ENCODE peak calls at places on chromosomes 12 and 14, in nine cellular contexts. F is colonic mucosa; V is neural progenitor cell; K is ELR; J is adrenal gland; D is activated B cell treated with CpG ODN at 0.5 μM for 24 hours; O is posterior cingulate gyrus; X is activated T-helper 1 cell treated with anti-CD3 and anti-CD28 coated beads, Interleukin-12 subunit alpha, Interleukin-12 subunit beta, Interleukin-2, Interleukin-4 antibody, amounts not matched to agents 30 ng/mL and 10 ng/mL and 1 ng/mL, durations not matched to agents 14 hours and 24 hours and 36 hours; I is activated CD8-positive, alpha-beta memory T cell treated with anti-CD3 and anti-CD28 coated beads, Interleukin-2, amount 50 U/mL, for 4 hours. H is an unnamed sample.

GRCh38 chr12:575948-576612 is 87.2 kb downstream of the NINJ2 start:
- DNase-seq in F (peak; percentile 83), V (peak; percentile 83), K (peak; percentile 74), J (peak; percentile 83), D (peak; percentile 91), O (peak; percentile 72), X (peak; percentile 81), I (peak; percentile 88), H (no peak)

GRCh38 chr14:70789361-70789760 is 20.0 kb downstream of the MAP3K9 start:
- DNase-seq in F (no peak), V (no peak), K (peak; percentile 83), J (peak; percentile 64), D (no peak), O (no peak), X (no peak), I (no peak), H (no peak)

GRCh38 chr14:57987596-57988300 is 121.9 kb upstream of the SLC35F4 start:
- DNase-seq in F (no peak), V (no peak), K (no peak), J (no peak), D (no peak), O (no peak), X (no peak), I (no peak), H (no peak)

GRCh38 chr12:65675141-65675621 is 149.1 kb upstream of the HMGA2 start:
- DNase-seq in F (no peak), V (no peak), K (no peak), J (no peak), D (no peak), O (no peak), X (no peak), I (no peak), H (no peak)

GRCh38 chr12:132424118-132424438 is 65.9 kb upstream of the FBRSL1 start:
- DNase-seq in F (no peak), V (peak; percentile 91), K (no peak), J (no peak), D (no peak), O (no peak), X (no peak), I (no peak), H (no peak)

GRCh38 chr12:64826234-64826633 is 1.8 kb downstream of the TBC1D30 start:
- DNase-seq in F (peak; percentile 77), V (peak; percentile 90), K (peak; percentile 42), J (peak; percentile 82), D (no peak), O (peak; percentile 34), X (peak; percentile 9), I (peak; percentile 30), H (no peak)

GRCh38 chr14:90302529-90303303 is 29.0 kb downstream of the NRDE2 start:
- DNase-seq in F (no peak), V (no peak), K (no peak), J (no peak), D (no peak), O (no peak), X (no peak), I (no peak), H (no peak)

GRCh38 chr14:81561084-81561775 is 27.6 kb upstream of the SEL1L start:
- DNase-seq in F (no peak), V (no peak), K (no peak), J (no peak), D (no peak), O (no peak), X (no peak), I (no peak), H (no peak)

GRCh38 chr12:113262710-113263109 is 41.4 kb downstream of the TPCN1 start:
- DNase-seq in F (no peak), V (no peak), K (no peak), J (no peak), D (no peak), O (no peak), X (no peak), I (no peak), H (no peak)

GRCh38 chr12:120726510-120726793 is 826 bp downstream of the ACADS start:
- DNase-seq in F (no peak), V (no peak), K (no peak), J (no peak), D (no peak), O (no peak), X (no peak), I (no peak), H (no peak)

GRCh38 chr14:105876158-105876557 is 349.8 kb downstream of the TMEM121 start:
- DNase-seq in F (no peak), V (no peak), K (no peak), J (peak; percentile 34), D (no peak), O (no peak), X (no peak), I (peak; percentile 5), H (peak; percentile 15)

GRCh38 chr14:58777541-58777979 is 139.8 kb downstream of the DACT1 start:
- DNase-seq in F (no peak), V (peak; percentile 18), K (no peak), J (no peak), D (no peak), O (no peak), X (no peak), I (no peak), H (no peak)

GRCh38 chr14:68702105-68702504 is 90.8 kb downstream of the ZFP36L1 start:
- DNase-seq in F (no peak), V (no peak), K (no peak), J (no peak), D (no peak), O (no peak), X (no peak), I (no peak), H (no peak)

GRCh38 chr12:130194154-130194553 is 31.9 kb downstream of the FZD10 start:
- DNase-seq in F (no peak), V (peak; percentile 42), K (no peak), J (no peak), D (no peak), O (no peak), X (no peak), I (no peak), H (no peak)

GRCh38 chr14:64865992-64866391 is 13.7 kb downstream of the SPTB start:
- DNase-seq in F (no peak), V (no peak), K (no peak), J (no peak), D (no peak), O (no peak), X (no peak), I (no peak), H (no peak)

GRCh38 chr12:65308001-65308400 is 29.5 kb downstream of the MSRB3 start:
- DNase-seq in F (no peak), V (no peak), K (peak; percentile 33), J (no peak), D (no peak), O (no peak), X (no peak), I (no peak), H (no peak)

GRCh38 chr12:117033382-117034045 is 65.7 kb downstream of the TESC start:
- DNase-seq in F (no peak), V (no peak), K (no peak), J (no peak), D (no peak), O (peak; percentile 46), X (no peak), I (no peak), H (peak; percentile 50)

GRCh38 chr12:125015680-125016310 is 22.4 kb downstream of the BRI3BP start:
- DNase-seq in F (no peak), V (no peak), K (no peak), J (no peak), D (no peak), O (peak; percentile 58), X (no peak), I (no peak), H (peak; percentile 45)

GRCh38 chr14:77965919-77966435 is 166.1 kb downstream of the ADCK1 start:
- DNase-seq in F (no peak), V (peak; percentile 23), K (peak; percentile 35), J (peak; percentile 81), D (no peak), O (peak; percentile 28), X (peak; percentile 48), I (no peak), H (peak; percentile 62)

GRCh38 chr12:108315486-108316105 is 23.5 kb downstream of the CMKLR1 start:
- DNase-seq in F (no peak), V (no peak), K (no peak), J (no peak), D (no peak), O (no peak), X (no peak), I (no peak), H (no peak)

GRCh38 chr12:11795910-11796459 is 146.5 kb downstream of the ETV6 start:
- DNase-seq in F (peak; percentile 69), V (peak; percentile 25), K (peak; percentile 84), J (no peak), D (no peak), O (no peak), X (no peak), I (no peak), H (no peak)